ENCODE peak calls at places on chromosomes 4 and X, in ten cellular contexts. D is fibroblast of lung, O is MM.1S, F is heart left ventricle, P is OCI-LY7, C is psoas muscle, I is adrenal gland, R is IMR-90, L is left lung, Q is upper lobe of right lung. W is an unnamed sample. For H3K9me3, the result is how much of the 10 kb centered on the place peaks cover.

GRCh38 chr4:161356351-161356750 is 807.4 kb downstream of the FSTL5 start:
- DNase-seq in D (no peak), C (no peak), Q (no peak), O (no peak), L (no peak), R (no peak), F (no peak), I (no peak), P (no peak), W (no peak)

GRCh38 chr4:2296621-2297601 is 35.0 kb upstream of the MXD4 start:
- DNase-seq in D (no peak), Q (peak), R (no peak), L (peak), F (no peak), C (no peak), P (peak), I (peak), O (no peak), W (no peak)

GRCh38 chr4:174663254-174663653 is 141.0 kb upstream of the HPGD start:
- DNase-seq in C (no peak), L (no peak), D (peak), O (no peak), I (no peak), F (no peak), Q (no peak), P (no peak), R (peak), W (no peak)

GRCh38 chr4:76989391-76990061 is 40.0 kb downstream of the SEPTIN11 start:
- DNase-seq in Q (no peak), P (no peak), L (no peak), R (no peak), F (no peak), I (no peak), D (no peak), O (no peak), C (no peak), W (no peak)

GRCh38 chrX:13051529-13052172 is 7.2 kb upstream of the FAM9C start:
- DNase-seq in R (no peak), O (no peak), F (peak), L (no peak), P (peak), D (peak), Q (no peak), C (no peak), I (peak), W (no peak)

GRCh38 chr4:94277539-94277938 is 65.1 kb downstream of the HPGDS start:
- DNase-seq in I (no peak), O (no peak), C (no peak), R (peak), F (no peak), D (peak), P (no peak), L (no peak), Q (no peak), W (no peak)

GRCh38 chrX:9310596-9310995 is 154.3 kb upstream of the TBL1X start:
- DNase-seq in O (no peak), L (no peak), F (no peak), I (no peak), D (no peak), C (no peak), Q (no peak), P (no peak), R (peak), W (no peak)

GRCh38 chrX:103805860-103806259 is 26.2 kb downstream of the RAB9B start:
- DNase-seq in R (no peak), L (no peak), O (no peak), C (no peak), D (no peak), F (no peak), I (no peak), Q (no peak), P (no peak), W (no peak)

GRCh38 chrX:115553171-115553570 is 7.8 kb upstream of the PLS3 start:
- DNase-seq in Q (no peak), L (no peak), D (no peak), F (no peak), I (no peak), R (no peak), O (no peak), P (no peak), C (no peak), W (no peak)

GRCh38 chr4:78293841-78294301 is 236.7 kb downstream of the FRAS1 start:
- DNase-seq in P (no peak), C (no peak), I (no peak), Q (no peak), R (peak), O (no peak), D (peak), L (no peak), F (no peak), W (no peak)

GRCh38 chr4:52198356-52198755 is 147.3 kb downstream of the SPATA18 start:
- DNase-seq in P (no peak), D (peak), R (no peak), L (no peak), O (no peak), C (no peak), F (no peak), I (no peak), Q (no peak), W (no peak)

GRCh38 chrX:38768079-38768478 is 33.2 kb upstream of the MID1IP1 start:
- DNase-seq in P (peak), Q (no peak), C (no peak), O (peak), F (no peak), D (peak), L (no peak), R (peak), I (no peak), W (no peak)

GRCh38 chr4:46389301-46389761 is 597 bp downstream of the GABRA2 start:
- DNase-seq in R (no peak), F (no peak), I (no peak), L (peak), O (no peak), C (no peak), D (peak), Q (no peak), P (no peak), W (peak)

GRCh38 chr4:288891-289290 is 16.4 kb downstream of the ZNF732 start:
- DNase-seq in C (no peak), F (no peak), R (no peak), D (peak), L (no peak), Q (no peak), I (no peak), P (no peak), O (no peak), W (no peak)
- H3K9me3 ChIP-seq in C (under half), F (under half), R (under half), D (under half), L (half or more), Q (under half), I (under half), P (under half), O (under half), W (under half)

DNA sequence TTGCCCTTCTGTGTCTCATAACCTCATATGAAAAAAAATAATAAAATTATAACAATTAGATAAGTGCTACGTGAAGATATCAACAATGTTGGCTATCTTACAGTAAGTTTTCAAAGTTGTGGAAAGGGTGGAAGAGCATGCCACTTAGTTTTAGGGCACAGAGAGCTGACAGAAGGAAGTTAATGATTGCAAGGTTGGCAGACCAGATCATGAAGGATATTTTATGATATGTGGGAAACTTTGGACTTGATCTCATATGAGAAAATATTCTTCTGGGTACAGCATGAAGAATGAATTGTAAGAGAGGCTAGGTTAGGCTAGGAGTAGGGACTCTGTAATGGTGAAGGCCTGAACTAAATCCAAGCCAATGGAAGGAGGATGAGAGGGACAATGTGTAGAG is 34.5 kb downstream of the MGAT4D start:
- DNase-seq in D (no peak), C (no peak), L (no peak), Q (no peak), F (no peak), I (no peak), R (no peak), P (no peak), O (no peak), W (no peak)
- H3K27ac ChIP-seq in D (no peak), C (no peak), L (no peak), Q (no peak), F (no peak), I (no peak), R (no peak), P (no peak), O (no peak), W (no peak)

GRCh38 chr4:45385306-45385705 is 659.0 kb upstream of the GNPDA2 start:
- DNase-seq in O (no peak), L (no peak), R (no peak), Q (no peak), D (no peak), I (no peak), F (no peak), P (no peak), C (no peak), W (no peak)
- H3K9me3 ChIP-seq in O (under half), L (under half), R (under half), Q (under half), D (under half), I (under half), F (under half), P (under half), C (under half), W (under half)

GRCh38 chr4:23904639-23905061 is 14.8 kb upstream of the PPARGC1A start:
- DNase-seq in R (no peak), L (no peak), Q (no peak), O (no peak), D (no peak), F (peak), C (no peak), P (no peak), I (no peak), W (no peak)
- H3K27ac ChIP-seq in R (no peak), L (no peak), Q (no peak), O (no peak), D (no peak), F (no peak), C (peak), P (no peak), I (no peak), W (no peak)

DNA sequence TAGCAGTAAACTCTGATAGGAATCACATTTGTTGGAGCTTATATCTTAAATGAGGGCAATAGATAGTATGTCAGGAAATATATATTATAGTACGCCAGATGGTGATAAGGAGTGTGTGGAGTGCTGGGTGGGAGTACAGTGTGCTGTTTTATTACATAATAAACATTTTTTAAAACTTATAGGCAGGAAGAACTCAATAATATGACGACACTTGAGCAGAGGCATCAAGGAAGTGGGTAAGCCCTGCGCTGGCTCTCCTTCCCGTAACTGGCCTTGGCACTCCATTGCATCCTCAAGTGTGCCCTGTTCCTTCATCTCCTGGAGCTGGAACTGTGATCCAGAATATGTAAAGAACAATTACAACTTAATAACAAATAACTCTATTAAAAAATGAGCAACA is 123.8 kb downstream of the ELOVL6 start:
- DNase-seq in C (no peak), R (no peak), O (no peak), Q (no peak), L (no peak), I (no peak), F (no peak), P (no peak), D (no peak), W (no peak)
- H3K9me3 ChIP-seq in C (under half), R (under half), O (under half), Q (under half), L (under half), I (under half), F (under half), P (under half), D (under half), W (under half)

GRCh38 chr4:188779586-188779985 is 640.3 kb downstream of the TRIML1 start:
- DNase-seq in F (no peak), P (no peak), I (no peak), Q (no peak), D (peak), C (no peak), L (no peak), O (no peak), R (peak), W (no peak)
- H3K27ac ChIP-seq in F (no peak), P (no peak), I (no peak), Q (no peak), D (no peak), C (no peak), L (no peak), O (no peak), R (no peak), W (no peak)

GRCh38 chrX:63920875-63921274 is 135.9 kb upstream of the ARHGEF9 start:
- DNase-seq in P (peak), I (no peak), C (no peak), L (no peak), F (no peak), D (no peak), Q (no peak), O (peak), R (no peak), W (no peak)
- H3K9me3 ChIP-seq in P (under half), I (under half), C (under half), L (under half), F (under half), D (under half), Q (under half), O (under half), R (under half), W (under half)

DNA sequence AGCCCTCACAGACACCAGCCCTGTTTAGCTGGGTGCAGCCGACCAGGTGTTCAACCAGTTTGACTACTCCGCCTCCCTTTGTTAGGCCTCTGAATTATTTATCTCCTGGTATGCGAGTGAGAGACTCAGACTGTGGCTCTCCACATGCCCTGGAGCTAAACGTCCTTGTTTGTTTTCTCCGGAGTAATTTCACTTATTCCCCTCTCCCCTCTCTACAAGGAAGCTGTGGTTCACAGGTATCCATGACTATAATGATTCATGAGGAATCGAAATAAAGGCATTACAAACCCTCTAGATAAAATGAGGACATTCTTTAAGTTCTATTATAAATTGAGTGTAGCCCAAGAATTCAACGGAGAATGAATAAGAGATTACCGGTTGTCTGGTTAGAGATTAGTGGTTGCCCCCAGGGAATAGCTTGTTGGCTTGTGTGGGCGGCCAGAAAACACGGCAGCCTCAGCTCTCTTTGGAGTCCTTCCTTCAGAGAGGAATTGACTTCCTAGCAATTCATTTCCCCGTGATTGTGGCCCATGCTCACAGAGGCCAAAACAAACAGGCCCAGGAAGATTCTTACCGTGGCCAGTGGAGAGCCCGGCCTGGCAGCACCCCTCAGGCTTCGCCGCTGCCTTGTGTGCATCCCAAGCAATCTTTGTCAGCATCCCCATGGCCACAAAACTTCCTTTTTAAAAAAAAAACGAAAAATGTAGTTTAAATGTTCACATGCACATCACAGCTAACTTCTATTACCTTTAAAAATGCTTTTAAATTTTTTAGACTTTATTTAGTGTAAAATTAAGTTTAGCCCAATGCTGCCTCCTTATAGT is 60.2 kb upstream of the CBR4 start:
- DNase-seq in R (peak), F (peak), Q (no peak), I (no peak), O (no peak), P (no peak), L (no peak), D (no peak), C (peak), W (no peak)
- H3K27ac ChIP-seq in R (peak), F (no peak), Q (no peak), I (no peak), O (no peak), P (no peak), L (peak), D (no peak), C (peak), W (peak)

GRCh38 chr4:14233126-14233525 is 605.6 kb upstream of the BOD1L1 start:
- DNase-seq in I (no peak), Q (no peak), P (no peak), R (no peak), C (no peak), O (no peak), L (no peak), D (peak), F (no peak), W (no peak)
- H3K9me3 ChIP-seq in I (under half), Q (under half), P (under half), R (under half), C (under half), O (under half), L (under half), D (under half), F (under half), W (under half)

GRCh38 chrX:2697741-2698294 is 6.7 kb downstream of the CD99 start:
- DNase-seq in Q (no peak), D (peak), C (no peak), F (no peak), P (peak), L (no peak), O (no peak), R (peak), I (no peak), W (no peak)

GRCh38 chrX:2698604-2699003 is 7.5 kb downstream of the CD99 start:
- DNase-seq in Q (no peak), L (no peak), D (no peak), R (no peak), P (no peak), I (no peak), O (no peak), F (no peak), C (no peak), W (no peak)

GRCh38 chrX:2697306-2697705 is 6.2 kb downstream of the CD99 start:
- DNase-seq in F (no peak), C (no peak), P (no peak), D (no peak), L (no peak), Q (no peak), R (no peak), O (no peak), I (no peak), W (no peak)

GRCh38 chrX:2694868-2695267 is 3.8 kb downstream of the CD99 start:
- DNase-seq in Q (no peak), I (no peak), C (no peak), P (no peak), R (no peak), O (no peak), F (no peak), D (no peak), L (no peak), W (no peak)

DNA sequence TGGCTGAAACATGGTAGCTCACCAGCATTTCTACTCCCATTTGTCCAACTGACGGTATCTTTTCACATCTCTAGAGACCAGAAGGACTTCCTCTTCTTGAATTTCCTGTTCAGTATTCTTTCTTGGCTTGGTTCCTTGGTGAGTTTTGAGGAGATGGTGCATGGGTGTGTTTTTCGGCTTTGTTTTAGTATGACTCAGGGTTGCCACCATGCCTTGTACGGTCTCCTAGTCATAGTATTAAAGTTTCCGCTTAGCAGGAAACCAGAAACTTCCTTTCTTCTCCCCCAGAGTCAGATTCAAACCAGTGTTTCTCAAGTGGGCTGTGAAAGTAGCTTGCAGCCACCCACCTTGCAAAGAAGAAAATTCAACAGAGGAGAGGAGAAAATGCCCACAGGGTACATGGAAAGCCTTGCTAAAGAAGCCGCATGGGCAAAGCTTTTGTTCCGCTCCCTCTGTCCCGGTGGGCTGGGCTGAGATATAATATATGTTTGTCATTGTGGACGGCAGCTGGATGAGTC is 5.7 kb downstream of the CD99 start:
- DNase-seq in D (peak), C (no peak), Q (no peak), I (no peak), P (peak), O (no peak), F (no peak), L (no peak), R (peak), W (no peak)
- H3K27ac ChIP-seq in D (peak), C (peak), Q (peak), I (no peak), P (peak), O (no peak), F (no peak), L (peak), R (peak), W (no peak)